ENCODE peak calls at places on chromosome 21, in four cellular contexts. D is hepatocyte, A is lower lobe of right lung, G is lung microvascular endothelial cell. B is an unnamed sample.

GRCh38 chr21:42202321-42202720 is 16.6 kb upstream of the ABCG1 start:
- DNase-seq in D (no peak), A (no peak), G (no peak), B (no peak)

GRCh38 chr21:35417762-35418161 is 368.7 kb upstream of the RUNX1 start:
- DNase-seq in D (no peak), A (no peak), G (no peak), B (no peak)

GRCh38 chr21:17513214-17514123 is 626 bp downstream of the CXADR start:
- DNase-seq in D (peak; percentile 60), A (peak; percentile 55), G (peak; percentile 65), B (peak; percentile 22)

GRCh38 chr21:33011462-33011861 is 14.3 kb upstream of the OLIG2 start:
- DNase-seq in D (peak; percentile 48), A (no peak), G (no peak), B (peak; percentile 91)

GRCh38 chr21:17711896-17712295 is 99.2 kb upstream of the BTG3 start:
- DNase-seq in D (no peak), A (no peak), G (no peak), B (no peak)

GRCh38 chr21:28579986-28580550 is 412.6 kb downstream of the LTN1 start:
- DNase-seq in D (no peak), A (no peak), G (no peak), B (no peak)

GRCh38 chr21:46500224-46500861 is 41.7 kb downstream of the DIP2A start:
- DNase-seq in D (peak; percentile 13), A (no peak), G (peak; percentile 52), B (peak; percentile 22)

GRCh38 chr21:42590431-42591131 is 62.8 kb upstream of the PDE9A start:
- DNase-seq in D (no peak), A (no peak), G (no peak), B (no peak)

GRCh38 chr21:26801524-26801923 is 43.7 kb downstream of the ADAMTS1 start:
- DNase-seq in D (peak; percentile 47), A (no peak), G (no peak), B (no peak)

GRCh38 chr21:35924714-35925301 is 135.5 kb downstream of the SETD4 start:
- DNase-seq in D (no peak), A (no peak), G (peak; percentile 5), B (no peak)

GRCh38 chr21:43864806-43865470 is at the start of gene AGPAT3:
- DNase-seq in D (peak; percentile 67), A (no peak), G (peak; percentile 29), B (no peak)

GRCh38 chr21:38993561-38993960 is 187.8 kb downstream of the ETS2 start:
- DNase-seq in D (peak; percentile 71), A (no peak), G (peak; percentile 79), B (peak; percentile 91)

GRCh38 chr21:41426656-41427311 is 745 bp downstream of the MX1 start:
- DNase-seq in D (no peak), A (no peak), G (no peak), B (no peak)

GRCh38 chr21:31374430-31374829 is 30.4 kb upstream of the TIAM1 start:
- DNase-seq in D (no peak), A (no peak), G (no peak), B (no peak)

GRCh38 chr21:45548711-45549491 is 6.7 kb upstream of the SLC19A1 start:
- DNase-seq in D (peak; percentile 57), A (peak; percentile 32), G (no peak), B (no peak)

GRCh38 chr21:39647476-39647875 is 34.7 kb downstream of the B3GALT5 start:
- DNase-seq in D (no peak), A (no peak), G (no peak), B (no peak)

GRCh38 chr21:41957991-41958766 is 4.4 kb upstream of the C2CD2 start:
- DNase-seq in D (peak; percentile 63), A (no peak), G (peak; percentile 59), B (peak; percentile 88)

GRCh38 chr21:14448784-14449183 is 65.8 kb upstream of the HSPA13 start:
- DNase-seq in D (no peak), A (no peak), G (no peak), B (no peak)

GRCh38 chr21:36111238-36111637 is 23.6 kb upstream of the CBR3 start:
- DNase-seq in D (no peak), A (peak; percentile 57), G (no peak), B (no peak)

B was measured in RWPE1.